ENCODE peak calls at places on chromosome 22, in five cellular contexts. J, W, C, S and B are unnamed samples.

GRCh38 chr22:23786261-23786710 is 480 bp upstream of the SMARCB1 start:
- DNase-seq in J (no peak), W (no peak), C (no peak), S (no peak), B (no peak)

GRCh38 chr22:31084811-31085492 is 3.8 kb downstream of the SMTN start:
- DNase-seq in J (peak), W (no peak), C (peak), S (peak), B (peak)

GRCh38 chr22:31757265-31757664 is 3.4 kb downstream of the DEPDC5 start:
- DNase-seq in J (no peak), W (no peak), C (no peak), S (no peak), B (no peak)

GRCh38 chr22:33330534-33330933 is 272.4 kb upstream of the SYN3 start:
- DNase-seq in J (no peak), W (no peak), C (no peak), S (no peak), B (no peak)

GRCh38 chr22:22698263-22698750 is 53.9 kb downstream of the GGTLC2 start:
- DNase-seq in J (no peak), W (no peak), C (no peak), S (no peak), B (no peak)

GRCh38 chr22:27253541-27253940 is 548.0 kb downstream of the MN1 start:
- DNase-seq in J (no peak), W (no peak), C (no peak), S (no peak), B (no peak)

GRCh38 chr22:25930710-25931353 is 188.8 kb downstream of the MYO18B start:
- DNase-seq in J (no peak), W (no peak), C (no peak), S (no peak), B (no peak)

GRCh38 chr22:21876486-21877176 is 9.2 kb upstream of the MAPK1 start:
- DNase-seq in J (no peak), W (no peak), C (peak), S (no peak), B (no peak)

GRCh38 chr22:39303892-39304671 is 15.3 kb downstream of the RPL3 start:
- DNase-seq in J (no peak), W (no peak), C (no peak), S (no peak), B (no peak)

GRCh38 chr22:48100685-48101417 is 1338.4 kb downstream of the TBC1D22A start:
- DNase-seq in J (no peak), W (no peak), C (no peak), S (no peak), B (no peak)

GRCh38 chr22:41544671-41545476 is 604 bp upstream of the POLR3H start:
- DNase-seq in J (no peak), W (no peak), C (no peak), S (no peak), B (no peak)

GRCh38 chr22:33867118-33867863 is 53.0 kb downstream of the LARGE1 start:
- DNase-seq in J (peak), W (no peak), C (no peak), S (no peak), B (no peak)